ENCODE peak calls at places on chromosomes 13 and 19, in seven cellular contexts. Y, B, A, K, Z, E and U are unnamed samples.

GRCh38 chr19:58395979-58396627 is 647 bp downstream of the RNF225 start:
- DNase-seq in Y (no peak), B (no peak), A (no peak), K (no peak), Z (no peak), E (no peak), U (no peak)

GRCh38 chr19:38571682-38572081 is 46.1 kb downstream of the MAP4K1 start:
- DNase-seq in Y (no peak), B (no peak), A (no peak), K (no peak), Z (no peak), E (no peak), U (no peak)

GRCh38 chr19:6061420-6062130 is 48.7 kb downstream of the RFX2 start:
- DNase-seq in Y (no peak), B (no peak), A (no peak), K (no peak), Z (no peak), E (no peak), U (no peak)

GRCh38 chr19:42250666-42251531 is 4.0 kb downstream of the ERF start:
- DNase-seq in Y (no peak), B (no peak), A (peak), K (peak), Z (no peak), E (peak), U (no peak)

GRCh38 chr19:9309974-9310446 is 372 bp upstream of the ZNF699 start:
- DNase-seq in Y (no peak), B (peak), A (peak), K (peak), Z (no peak), E (peak), U (no peak)

GRCh38 chr19:10836478-10837325 is 690 bp upstream of the TMED1 start:
- DNase-seq in Y (no peak), B (peak), A (peak), K (peak), Z (peak), E (peak), U (no peak)

GRCh38 chr13:30884543-30884942 is 21.5 kb upstream of the MEDAG start:
- DNase-seq in Y (no peak), B (no peak), A (no peak), K (no peak), Z (no peak), E (no peak), U (no peak)

GRCh38 chr13:43230989-43231388 is 207.6 kb downstream of the DNAJC15 start:
- DNase-seq in Y (no peak), B (no peak), A (no peak), K (no peak), Z (no peak), E (no peak), U (no peak)

GRCh38 chr19:19280561-19280960 is 7.5 kb upstream of the TM6SF2 start:
- DNase-seq in Y (no peak), B (no peak), A (no peak), K (no peak), Z (no peak), E (peak), U (no peak)

GRCh38 chr13:43377149-43377548 is 353.8 kb downstream of the DNAJC15 start:
- DNase-seq in Y (no peak), B (no peak), A (peak), K (no peak), Z (no peak), E (peak), U (no peak)

GRCh38 chr19:5048091-5048726 is 79.3 kb downstream of the KDM4B start:
- DNase-seq in Y (peak), B (peak), A (peak), K (peak), Z (peak), E (peak), U (peak)

GRCh38 chr19:49456351-49456750 is 3.3 kb downstream of the ALDH16A1 start:
- DNase-seq in Y (no peak), B (no peak), A (no peak), K (no peak), Z (no peak), E (no peak), U (no peak)

GRCh38 chr19:51166846-51167490 is 24.9 kb downstream of the SIGLEC7 start:
- DNase-seq in Y (no peak), B (no peak), A (no peak), K (no peak), Z (no peak), E (no peak), U (no peak)

GRCh38 chr13:71644579-71644978 is 222.4 kb downstream of the DACH1 start:
- DNase-seq in Y (no peak), B (no peak), A (no peak), K (no peak), Z (no peak), E (no peak), U (no peak)

GRCh38 chr19:41521860-41522555 is 54.0 kb upstream of the CEACAM21 start:
- DNase-seq in Y (no peak), B (no peak), A (no peak), K (no peak), Z (no peak), E (no peak), U (no peak)

GRCh38 chr13:91353494-91353893 is 6.0 kb downstream of the MIR17HG start:
- DNase-seq in Y (no peak), B (no peak), A (no peak), K (no peak), Z (no peak), E (no peak), U (no peak)

GRCh38 chr13:113584870-113585671 is 518 bp downstream of the TFDP1 start:
- DNase-seq in Y (no peak), B (peak), A (no peak), K (no peak), Z (peak), E (peak), U (no peak)

GRCh38 chr13:109288151-109288709 is 498.2 kb downstream of the IRS2 start:
- DNase-seq in Y (no peak), B (no peak), A (no peak), K (no peak), Z (no peak), E (peak), U (no peak)

GRCh38 chr13:45391926-45392325 is 26.2 kb downstream of the SLC25A30 start:
- DNase-seq in Y (no peak), B (no peak), A (no peak), K (no peak), Z (no peak), E (no peak), U (no peak)

GRCh38 chr13:50524540-50524939 is 319.0 kb downstream of the DLEU7 start:
- DNase-seq in Y (no peak), B (no peak), A (no peak), K (no peak), Z (no peak), E (no peak), U (no peak)
- TF ChIP-seq CTCF in Y (no peak), B (no peak), A (no peak), K (no peak), Z (no peak), E (no peak), U (no peak)

GRCh38 chr19:897442-898039 is 4.3 kb downstream of the RNU6-9 start:
- DNase-seq in Y (no peak), B (no peak), A (no peak), K (no peak), Z (no peak), E (no peak), U (no peak)

GRCh38 chr19:896999-897398 is 3.7 kb downstream of the RNU6-9 start:
- DNase-seq in Y (no peak), B (no peak), A (no peak), K (no peak), Z (no peak), E (no peak), U (no peak)

GRCh38 chr19:893775-894090 is 449 bp downstream of the RNU6-9 start:
- DNase-seq in Y (no peak), B (no peak), A (no peak), K (no peak), Z (no peak), E (no peak), U (no peak)

GRCh38 chr19:898663-899062 is 5.4 kb downstream of the RNU6-9 start:
- DNase-seq in Y (no peak), B (no peak), A (no peak), K (no peak), Z (no peak), E (no peak), U (no peak)

DNA sequence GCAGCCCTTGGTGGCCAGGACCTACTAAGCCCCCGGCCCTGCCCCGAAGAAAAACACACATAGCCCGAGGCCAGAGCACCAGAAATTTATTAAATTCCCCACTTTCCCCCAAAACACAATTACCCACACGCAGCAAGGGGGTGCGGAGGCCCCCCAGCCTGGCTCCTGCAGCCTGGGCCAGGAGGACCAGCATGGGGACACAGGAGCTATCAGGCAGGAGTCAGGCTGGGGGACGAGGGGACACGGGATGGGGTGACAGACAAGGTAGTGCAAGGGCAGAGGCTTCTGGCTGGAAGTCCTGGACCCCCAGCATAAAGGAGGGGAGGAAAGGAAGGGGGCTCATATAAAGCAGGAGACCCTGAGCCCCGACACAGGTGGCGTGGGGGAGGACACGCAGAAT is 3.1 kb downstream of the RNU6-9 start:
- DNase-seq in Y (no peak), B (no peak), A (no peak), K (no peak), Z (no peak), E (no peak), U (no peak)
- TF ChIP-seq CTCF in Y (no peak), B (no peak), A (no peak), K (no peak), Z (no peak), E (no peak), U (no peak)

DNA sequence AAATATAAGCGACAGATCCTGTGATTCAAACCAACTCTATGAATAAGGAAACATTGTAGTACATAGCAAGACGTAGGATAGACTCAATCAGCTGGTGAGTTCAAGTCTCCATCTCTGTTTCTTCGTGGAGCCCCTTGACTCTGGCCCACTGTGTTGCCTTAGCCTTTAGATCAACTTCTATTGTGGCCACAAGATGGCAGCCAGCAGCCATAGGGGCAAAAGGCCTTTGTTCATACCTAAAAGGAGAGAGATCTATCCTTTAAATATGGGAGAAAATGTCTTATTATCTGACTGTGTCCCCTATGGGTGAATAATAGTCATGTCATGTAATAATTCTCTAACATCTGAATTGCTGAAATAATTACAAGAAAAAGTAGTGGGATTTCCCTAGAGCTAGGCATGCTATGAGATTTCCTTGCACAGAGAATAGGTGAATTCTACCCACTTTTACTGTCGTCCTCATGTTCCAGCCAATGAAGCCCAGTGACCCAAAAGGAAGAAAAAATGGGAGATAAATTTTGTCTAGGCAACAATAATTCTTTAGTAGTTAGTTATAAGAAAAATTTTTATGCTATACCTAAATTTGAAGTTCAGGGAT is 129.4 kb downstream of the PCDH20 start:
- DNase-seq in Y (no peak), B (peak), A (no peak), K (peak), Z (no peak), E (no peak), U (no peak)
- TF ChIP-seq CTCF in Y (peak), B (no peak), A (peak), K (peak), Z (no peak), E (no peak), U (peak)

GRCh38 chr13:29693297-29693945 is 97.9 kb upstream of the SLC7A1 start:
- DNase-seq in Y (no peak), B (peak), A (no peak), K (peak), Z (peak), E (no peak), U (no peak)
- TF ChIP-seq CTCF in Y (no peak), B (no peak), A (no peak), K (peak), Z (no peak), E (no peak), U (no peak)